ENCODE peak calls at places on chromosome 10, in six cellular contexts. One of them, this sample, is unnamed.

GRCh38 chr10:80108576-80109239 is 23.8 kb upstream of the PLAC9 start:
- DNase-seq in EH: no peak
- DNase-seq in SK-N-DZ: no peak
- DNase-seq in cardiac muscle cell: no peak
- DNase-seq in osteoblast: no peak
- DNase-seq in non-pigmented ciliary epithelial cell: no peak
- DNase-seq in this sample: no peak

GRCh38 chr10:79404231-79404609 is 41.2 kb downstream of the ZCCHC24 start:
- DNase-seq in SK-N-DZ: no peak
- DNase-seq in osteoblast: peak
- DNase-seq in EH: peak
- DNase-seq in non-pigmented ciliary epithelial cell: peak
- DNase-seq in cardiac muscle cell: peak
- DNase-seq in this sample: no peak

GRCh38 chr10:53357587-53357986 is 585.0 kb upstream of the MBL2 start:
- DNase-seq in cardiac muscle cell: no peak
- DNase-seq in non-pigmented ciliary epithelial cell: no peak
- DNase-seq in SK-N-DZ: no peak
- DNase-seq in osteoblast: no peak
- DNase-seq in EH: no peak
- DNase-seq in this sample: no peak

GRCh38 chr10:104209575-104210198 is 22.5 kb downstream of the CFAP43 start:
- DNase-seq in cardiac muscle cell: peak
- DNase-seq in EH: peak
- DNase-seq in non-pigmented ciliary epithelial cell: peak
- DNase-seq in osteoblast: no peak
- DNase-seq in SK-N-DZ: peak
- DNase-seq in this sample: peak

GRCh38 chr10:35129185-35129674 is 2.6 kb downstream of the CREM start:
- DNase-seq in non-pigmented ciliary epithelial cell: no peak
- DNase-seq in EH: no peak
- DNase-seq in osteoblast: no peak
- DNase-seq in cardiac muscle cell: no peak
- DNase-seq in SK-N-DZ: no peak
- DNase-seq in this sample: no peak

GRCh38 chr10:43380610-43381222 is 9.3 kb downstream of the FXYD4 start:
- DNase-seq in EH: peak
- DNase-seq in SK-N-DZ: no peak
- DNase-seq in cardiac muscle cell: no peak
- DNase-seq in osteoblast: no peak
- DNase-seq in non-pigmented ciliary epithelial cell: no peak
- DNase-seq in this sample: no peak

GRCh38 chr10:89373916-89374711 is 3.7 kb upstream of the IFIT1B start:
- DNase-seq in non-pigmented ciliary epithelial cell: peak
- DNase-seq in EH: peak
- DNase-seq in cardiac muscle cell: no peak
- DNase-seq in SK-N-DZ: no peak
- DNase-seq in osteoblast: peak
- DNase-seq in this sample: no peak

GRCh38 chr10:5023126-5023701 is 19.6 kb upstream of the AKR1C2 start:
- DNase-seq in non-pigmented ciliary epithelial cell: no peak
- DNase-seq in osteoblast: no peak
- DNase-seq in SK-N-DZ: no peak
- DNase-seq in cardiac muscle cell: no peak
- DNase-seq in EH: no peak
- DNase-seq in this sample: no peak

GRCh38 chr10:126867567-126868365 is 37.5 kb upstream of the DOCK1 start:
- DNase-seq in non-pigmented ciliary epithelial cell: no peak
- DNase-seq in EH: peak
- DNase-seq in SK-N-DZ: no peak
- DNase-seq in osteoblast: peak
- DNase-seq in cardiac muscle cell: no peak
- DNase-seq in this sample: no peak

GRCh38 chr10:89062861-89063260 is 72.3 kb downstream of the FAS start:
- DNase-seq in SK-N-DZ: no peak
- DNase-seq in EH: no peak
- DNase-seq in non-pigmented ciliary epithelial cell: no peak
- DNase-seq in cardiac muscle cell: no peak
- DNase-seq in osteoblast: no peak
- DNase-seq in this sample: no peak

GRCh38 chr10:31090894-31091607 is 59.4 kb upstream of the ZNF438 start:
- DNase-seq in cardiac muscle cell: no peak
- DNase-seq in EH: no peak
- DNase-seq in non-pigmented ciliary epithelial cell: no peak
- DNase-seq in SK-N-DZ: no peak
- DNase-seq in osteoblast: no peak
- DNase-seq in this sample: no peak

GRCh38 chr10:102421645-102422585 is 1.3 kb downstream of the FBXL15 start:
- DNase-seq in non-pigmented ciliary epithelial cell: no peak
- DNase-seq in EH: no peak
- DNase-seq in SK-N-DZ: no peak
- DNase-seq in osteoblast: peak
- DNase-seq in cardiac muscle cell: peak
- DNase-seq in this sample: peak

GRCh38 chr10:6052247-6053221 is 9.6 kb downstream of the IL2RA start:
- DNase-seq in SK-N-DZ: no peak
- DNase-seq in cardiac muscle cell: no peak
- DNase-seq in EH: no peak
- DNase-seq in osteoblast: no peak
- DNase-seq in non-pigmented ciliary epithelial cell: no peak
- DNase-seq in this sample: no peak

GRCh38 chr10:130662775-130663174 is 526.6 kb downstream of the GLRX3 start:
- DNase-seq in non-pigmented ciliary epithelial cell: no peak
- DNase-seq in osteoblast: no peak
- DNase-seq in EH: no peak
- DNase-seq in SK-N-DZ: no peak
- DNase-seq in cardiac muscle cell: no peak
- DNase-seq in this sample: no peak

GRCh38 chr10:104659809-104660208 is 18.7 kb downstream of the SORCS3 start:
- DNase-seq in EH: no peak
- DNase-seq in SK-N-DZ: no peak
- DNase-seq in cardiac muscle cell: no peak
- DNase-seq in non-pigmented ciliary epithelial cell: no peak
- DNase-seq in osteoblast: no peak
- DNase-seq in this sample: no peak

GRCh38 chr10:94299417-94299816 is 63.3 kb downstream of the NOC3L start:
- DNase-seq in non-pigmented ciliary epithelial cell: no peak
- DNase-seq in SK-N-DZ: no peak
- DNase-seq in EH: peak
- DNase-seq in osteoblast: peak
- DNase-seq in cardiac muscle cell: no peak
- DNase-seq in this sample: no peak

GRCh38 chr10:46028584-46029570 is 1.5 kb downstream of the NCOA4 start:
- DNase-seq in non-pigmented ciliary epithelial cell: peak
- DNase-seq in SK-N-DZ: peak
- DNase-seq in osteoblast: peak
- DNase-seq in EH: peak
- DNase-seq in cardiac muscle cell: peak
- DNase-seq in this sample: peak

GRCh38 chr10:60234531-60234930 is 155.1 kb downstream of the ANK3 start:
- DNase-seq in osteoblast: no peak
- DNase-seq in EH: no peak
- DNase-seq in cardiac muscle cell: no peak
- DNase-seq in non-pigmented ciliary epithelial cell: no peak
- DNase-seq in SK-N-DZ: no peak
- DNase-seq in this sample: no peak

GRCh38 chr10:6200588-6201510 is 1.9 kb upstream of the PFKFB3 start:
- DNase-seq in EH: peak
- DNase-seq in osteoblast: peak
- DNase-seq in SK-N-DZ: peak
- DNase-seq in cardiac muscle cell: peak
- DNase-seq in non-pigmented ciliary epithelial cell: no peak
- DNase-seq in this sample: no peak